ENCODE peak calls at places on chromosomes 12 and 14, in four cellular contexts. Q is NCI-H1105, T is AML-193, D is NCI-H1930. B is an unnamed sample.

GRCh38 chr12:108495054-108495453 is 20.0 kb upstream of the FICD start:
- DNase-seq in Q (no peak), D (no peak), T (peak), B (no peak)

GRCh38 chr12:121346747-121347146 is 5.5 kb downstream of the ANAPC5 start:
- DNase-seq in Q (no peak), D (no peak), T (no peak), B (no peak)

GRCh38 chr12:122974892-122975789 is at the start of gene OGFOD2:
- DNase-seq in D (peak), T (peak), Q (peak), B (peak)

GRCh38 chr14:83744901-83745300 is 1785.0 kb upstream of the FLRT2 start:
- DNase-seq in D (no peak), Q (no peak), T (no peak), B (no peak)

GRCh38 chr12:131280426-131280825 is 326.7 kb downstream of the ADGRD1 start:
- DNase-seq in T (no peak), D (no peak), Q (no peak), B (no peak)

GRCh38 chr14:100147181-100147631 is 12.2 kb downstream of the DEGS2 start:
- DNase-seq in D (no peak), Q (no peak), T (no peak), B (peak)

GRCh38 chr12:23084236-23084995 is 459.4 kb downstream of the ETNK1 start:
- DNase-seq in D (peak), Q (peak), T (no peak), B (no peak)

GRCh38 chr12:553216-554000 is 93.7 kb downstream of the B4GALNT3 start:
- DNase-seq in Q (no peak), D (no peak), T (peak), B (no peak)

GRCh38 chr12:131850856-131851559 is 22.8 kb downstream of the MMP17 start:
- DNase-seq in Q (no peak), D (no peak), T (peak), B (no peak)

GRCh38 chr14:104602315-104602932 is 2.1 kb downstream of the TMEM179 start:
- DNase-seq in Q (no peak), T (no peak), D (no peak), B (no peak)

GRCh38 chr12:90977224-90977623 is 22.2 kb upstream of the CCER1 start:
- DNase-seq in Q (no peak), T (no peak), D (no peak), B (no peak)

B was measured in T-helper 9 cell.